ENCODE peak calls at places on chromosome 3, in ten cellular contexts. T is IMR-90; Z is effector CD4-positive, alpha-beta T cell; F is OCI-LY7; B is breast epithelium; D is sigmoid colon; I is choroid plexus epithelial cell; S is posterior cingulate gyrus; E is HFF-Myc; L is amniotic stem cell. Y is an unnamed sample.

GRCh38 chr3:18679226-18679625 is 254.1 kb upstream of the SATB1 start:
- DNase-seq in Z (no peak), T (no peak), I (no peak), L (no peak), S (no peak), E (no peak), F (no peak), D (no peak), B (no peak), Y (no peak)

GRCh38 chr3:171757377-171758034 is 52.8 kb downstream of the PLD1 start:
- DNase-seq in D (no peak), Z (no peak), B (no peak), T (no peak), L (no peak), E (no peak), I (peak; percentile 34), S (no peak), F (no peak), Y (no peak)

GRCh38 chr3:159792070-159792469 is 196.6 kb upstream of the IL12A start:
- DNase-seq in F (no peak), Z (no peak), E (no peak), S (no peak), D (no peak), I (no peak), L (no peak), T (no peak), B (no peak), Y (no peak)

GRCh38 chr3:30578479-30578878 is 27.9 kb upstream of the TGFBR2 start:
- DNase-seq in L (peak; percentile 15), D (peak; percentile 77), T (peak; percentile 94), Z (no peak), S (no peak), E (peak; percentile 67), F (no peak), B (no peak), I (peak; percentile 94), Y (peak; percentile 87)

GRCh38 chr3:71078723-71079525 is 504.6 kb downstream of the FOXP1 start:
- DNase-seq in I (no peak), B (no peak), S (no peak), E (no peak), F (no peak), T (no peak), L (no peak), Z (no peak), D (no peak), Y (no peak)

GRCh38 chr3:8567784-8568575 is 66.4 kb downstream of the LMCD1 start:
- DNase-seq in S (no peak), D (no peak), L (no peak), E (no peak), F (no peak), Z (no peak), T (no peak), B (no peak), I (no peak), Y (no peak)

GRCh38 chr3:72560857-72561675 is 287.2 kb downstream of the SHQ1 start:
- DNase-seq in F (no peak), D (no peak), E (no peak), T (no peak), I (no peak), B (no peak), Z (no peak), L (no peak), S (no peak), Y (peak; percentile 29)

GRCh38 chr3:53189276-53189675 is 28.3 kb downstream of the PRKCD start:
- DNase-seq in D (no peak), F (no peak), L (no peak), B (no peak), Z (no peak), S (no peak), I (no peak), T (no peak), E (no peak), Y (no peak)

GRCh38 chr3:195810455-195810845 is 1.3 kb downstream of the MUC4 start:
- DNase-seq in B (peak; percentile 25), E (no peak), F (no peak), T (no peak), D (peak; percentile 40), S (no peak), I (no peak), Z (no peak), L (no peak), Y (no peak)

GRCh38 chr3:74139648-74140047 is 474.8 kb downstream of the CNTN3 start:
- DNase-seq in F (no peak), D (no peak), Z (no peak), L (no peak), I (peak; percentile 60), E (no peak), T (no peak), B (no peak), S (no peak), Y (no peak)

GRCh38 chr3:37139567-37140052 is 34.8 kb downstream of the LRRFIP2 start:
- DNase-seq in T (no peak), L (no peak), Z (no peak), F (no peak), I (no peak), E (no peak), D (no peak), B (no peak), S (no peak), Y (no peak)

GRCh38 chr3:13432093-13432492 is 12.0 kb upstream of the NUP210 start:
- DNase-seq in D (no peak), E (no peak), T (no peak), I (no peak), L (no peak), B (no peak), Z (no peak), S (no peak), F (no peak), Y (no peak)

GRCh38 chr3:104903064-104903463 is 463.6 kb upstream of the ALCAM start:
- DNase-seq in F (no peak), L (no peak), I (no peak), D (no peak), B (no peak), E (no peak), T (no peak), S (no peak), Z (no peak), Y (no peak)

Y was measured in MV-4-11.